ENCODE peak calls at places on chromosomes 12 and 14, in eight cellular contexts. J is HFF-Myc, X is stomach, O is fibroblast of lung, P is cardiac fibroblast, L is gastrocnemius medialis, V is tibial artery, M is A549. U is an unnamed sample.

GRCh38 chr12:97960741-97961608 is 498.4 kb downstream of the RMST start:
- DNase-seq in J (no peak), X (peak), O (peak), P (peak), L (no peak), V (no peak), M (peak), U (peak)

GRCh38 chr12:104501641-104502040 is 44.9 kb downstream of the CHST11 start:
- DNase-seq in J (no peak), X (no peak), O (no peak), P (no peak), L (no peak), V (no peak), M (no peak), U (no peak)

GRCh38 chr12:91954326-91954725 is 191.3 kb downstream of the BTG1 start:
- DNase-seq in J (no peak), X (peak), O (no peak), P (no peak), L (no peak), V (no peak), M (no peak), U (no peak)

GRCh38 chr12:6715130-6715529 is 8.7 kb upstream of the COPS7A start:
- DNase-seq in J (no peak), X (no peak), O (no peak), P (no peak), L (no peak), V (no peak), M (no peak), U (no peak)

GRCh38 chr14:104827173-104828055 is 26.5 kb downstream of the ZBTB42 start:
- DNase-seq in J (no peak), X (peak), O (peak), P (peak), L (no peak), V (peak), M (peak), U (peak)

GRCh38 chr14:104639889-104640548 is 35.4 kb upstream of the TMEM179 start:
- DNase-seq in J (peak), X (peak), O (peak), P (peak), L (no peak), V (peak), M (peak), U (peak)

GRCh38 chr14:37230551-37231194 is 32.9 kb downstream of the MIPOL1 start:
- DNase-seq in J (peak), X (no peak), O (peak), P (peak), L (no peak), V (no peak), M (peak), U (peak)

GRCh38 chr12:33439587-33440011 is at the start of gene SYT10:
- DNase-seq in J (no peak), X (no peak), O (peak), P (no peak), L (no peak), V (no peak), M (no peak), U (peak)

GRCh38 chr14:80390911-80391310 is 179.6 kb upstream of the DIO2 start:
- DNase-seq in J (no peak), X (no peak), O (peak), P (peak), L (no peak), V (no peak), M (peak), U (peak)

GRCh38 chr12:93198086-93198485 is 179.6 kb upstream of the NUDT4 start:
- DNase-seq in J (no peak), X (no peak), O (peak), P (peak), L (peak), V (no peak), M (peak), U (peak)

GRCh38 chr12:107494331-107494730 is 191.3 kb upstream of the PWP1 start:
- DNase-seq in J (no peak), X (no peak), O (no peak), P (no peak), L (no peak), V (no peak), M (no peak), U (no peak)

GRCh38 chr14:57732886-57733285 is 133.0 kb downstream of the SLC35F4 start:
- DNase-seq in J (no peak), X (peak), O (peak), P (peak), L (no peak), V (no peak), M (no peak), U (peak)

GRCh38 chr12:5789469-5789968 is 155.5 kb downstream of the ANO2 start:
- DNase-seq in J (peak), X (no peak), O (peak), P (no peak), L (no peak), V (no peak), M (no peak), U (no peak)

GRCh38 chr14:24416254-24416931 is 13.1 kb downstream of the CBLN3 start:
- DNase-seq in J (no peak), X (no peak), O (no peak), P (no peak), L (no peak), V (no peak), M (no peak), U (no peak)

GRCh38 chr14:103713304-103714062 is 1.8 kb downstream of the XRCC3 start:
- DNase-seq in J (no peak), X (no peak), O (no peak), P (no peak), L (no peak), V (no peak), M (no peak), U (no peak)

GRCh38 chr14:24185741-24186140 is 2.9 kb downstream of the IPO4 start:
- DNase-seq in J (no peak), X (no peak), O (no peak), P (no peak), L (no peak), V (no peak), M (no peak), U (no peak)

GRCh38 chr12:116406529-116406928 is 129.0 kb upstream of the MED13L start:
- DNase-seq in J (peak), X (peak), O (no peak), P (peak), L (peak), V (peak), M (peak), U (no peak)

GRCh38 chr12:104596128-104596799 is 139.5 kb downstream of the CHST11 start:
- DNase-seq in J (peak), X (no peak), O (peak), P (peak), L (peak), V (peak), M (no peak), U (peak)

GRCh38 chr12:76445469-76445868 is 97.3 kb upstream of the BBS10 start:
- DNase-seq in J (no peak), X (no peak), O (peak), P (peak), L (no peak), V (no peak), M (no peak), U (no peak)

GRCh38 chr12:114698566-114699163 is 14.7 kb upstream of the TBX3 start:
- DNase-seq in J (no peak), X (no peak), O (no peak), P (no peak), L (no peak), V (no peak), M (no peak), U (no peak)

GRCh38 chr12:48815281-48816110 is 2.8 kb upstream of the CACNB3 start:
- DNase-seq in J (peak), X (peak), O (peak), P (peak), L (peak), V (peak), M (peak), U (peak)

GRCh38 chr12:32466986-32467711 is 67.8 kb downstream of the FGD4 start:
- DNase-seq in J (no peak), X (no peak), O (no peak), P (no peak), L (no peak), V (no peak), M (no peak), U (no peak)

GRCh38 chr14:101604228-101604934 is 43.1 kb downstream of the DIO3 start:
- DNase-seq in J (no peak), X (no peak), O (no peak), P (no peak), L (no peak), V (no peak), M (no peak), U (no peak)

DNA sequence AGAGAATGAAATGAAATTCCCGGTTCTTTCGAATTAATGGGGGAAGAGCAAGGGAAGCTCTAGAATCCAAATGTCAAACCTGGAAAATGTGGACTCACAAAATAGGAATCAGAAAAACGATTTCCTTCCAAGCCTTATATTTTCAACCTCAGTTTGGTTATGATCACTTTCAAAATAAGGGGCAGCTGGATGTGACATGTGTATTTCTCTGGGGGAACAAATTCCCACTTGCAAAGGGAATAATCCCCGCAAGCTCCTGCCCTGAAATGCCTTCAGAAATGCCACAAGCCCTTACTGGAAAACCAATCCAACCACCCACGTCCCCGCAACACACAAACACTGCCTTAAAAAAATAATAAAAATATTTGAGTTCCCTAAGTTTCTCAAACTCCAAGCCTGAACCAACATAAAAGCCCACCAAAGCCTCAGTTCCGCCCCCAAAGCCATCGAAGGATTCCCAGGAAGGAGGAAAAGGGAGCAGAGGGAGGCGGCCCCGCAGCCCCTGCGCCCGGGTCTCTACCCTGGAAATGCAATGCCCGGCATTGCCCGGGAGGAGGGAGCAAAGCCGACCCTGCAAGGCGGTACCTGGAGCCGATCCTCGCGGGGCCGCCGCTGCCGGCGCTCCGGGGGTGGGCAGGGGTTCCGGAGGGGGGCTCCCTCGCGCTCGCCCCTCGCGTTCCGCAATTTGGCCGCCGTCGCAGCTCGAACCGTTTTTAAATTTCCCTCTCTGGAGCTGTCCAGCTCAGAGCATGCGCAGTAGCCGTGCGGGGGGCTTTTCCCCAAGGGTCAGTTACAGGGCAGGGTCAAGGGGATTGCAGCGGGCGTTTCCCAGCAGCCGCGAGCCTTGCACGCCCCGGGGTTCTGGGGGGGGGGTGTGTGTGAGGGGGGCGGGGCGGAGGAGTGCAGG is at the start of gene FOXN4:
- DNase-seq in J (no peak), X (no peak), O (no peak), P (no peak), L (no peak), V (no peak), M (peak), U (no peak)
- TF ChIP-seq CTCF in J (no peak), X (no peak), O (no peak), P (no peak), L (no peak), V (no peak), M (no peak), U (no peak)

GRCh38 chr12:57837779-57838562 is 8.6 kb downstream of the CTDSP2 start:
- DNase-seq in J (peak), X (no peak), O (peak), P (peak), L (no peak), V (peak), M (no peak), U (peak)
- H3K4me3 ChIP-seq in J (peak), X (no peak), O (no peak), P (no peak), L (peak), V (peak), M (no peak), U (no peak)

GRCh38 chr14:106556665-106557289 is 1030.4 kb downstream of the TMEM121 start:
- DNase-seq in J (no peak), X (peak), O (no peak), P (peak), L (no peak), V (no peak), M (no peak), U (no peak)
- TF ChIP-seq CTCF in J (peak), X (peak), O (peak), P (peak), L (no peak), V (peak), M (no peak), U (peak)

DNA sequence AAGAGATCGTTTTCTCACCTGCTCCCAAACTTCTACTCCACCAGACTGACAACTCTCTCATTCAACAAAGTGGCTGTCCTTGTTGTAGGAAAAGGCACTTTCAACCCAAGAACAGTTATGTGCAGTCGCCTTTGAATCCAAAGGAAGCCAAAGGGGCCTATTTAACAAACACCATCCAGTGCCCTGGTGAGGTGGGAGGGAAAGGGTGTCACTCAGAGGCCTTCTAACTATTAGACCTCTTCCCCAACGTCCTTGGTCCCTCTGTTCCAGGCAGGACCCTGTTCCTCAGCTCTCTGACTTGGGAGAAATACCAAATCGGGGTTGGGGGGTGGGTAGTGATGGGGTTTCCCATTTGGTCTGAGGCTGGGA is 3.2 kb downstream of the SIX4 start:
- DNase-seq in J (no peak), X (no peak), O (no peak), P (no peak), L (no peak), V (no peak), M (no peak), U (no peak)
- H3K4me3 ChIP-seq in J (peak), X (peak), O (peak), P (peak), L (peak), V (peak), M (no peak), U (peak)

GRCh38 chr12:119072463-119072862 is 91.1 kb downstream of the SRRM4 start:
- DNase-seq in J (no peak), X (no peak), O (no peak), P (no peak), L (no peak), V (no peak), M (no peak), U (no peak)

GRCh38 chr12:119071176-119071575 is 89.8 kb downstream of the SRRM4 start:
- DNase-seq in J (no peak), X (no peak), O (no peak), P (no peak), L (no peak), V (no peak), M (no peak), U (no peak)

GRCh38 chr12:119068129-119068856 is 87.0 kb downstream of the SRRM4 start:
- DNase-seq in J (no peak), X (no peak), O (no peak), P (no peak), L (no peak), V (no peak), M (no peak), U (no peak)

GRCh38 chr12:119071638-119072231 is 90.4 kb downstream of the SRRM4 start:
- DNase-seq in J (no peak), X (no peak), O (no peak), P (no peak), L (no peak), V (no peak), M (no peak), U (no peak)

GRCh38 chr12:119069029-119069731 is 87.8 kb downstream of the SRRM4 start:
- DNase-seq in J (no peak), X (peak), O (no peak), P (no peak), L (no peak), V (no peak), M (no peak), U (no peak)
- TF ChIP-seq CTCF in J (no peak), X (no peak), O (no peak), P (no peak), L (no peak), V (no peak), M (no peak), U (no peak)

GRCh38 chr12:57474862-57475261 is 4.8 kb downstream of the ARHGAP9 start:
- DNase-seq in J (no peak), X (no peak), O (no peak), P (no peak), L (no peak), V (no peak), M (no peak), U (no peak)
- H3K4me3 ChIP-seq in J (no peak), X (no peak), O (no peak), P (no peak), L (peak), V (no peak), M (no peak), U (no peak)

GRCh38 chr12:124053855-124054254 is 80.8 kb downstream of the ZNF664 start:
- DNase-seq in J (peak), X (peak), O (peak), P (peak), L (no peak), V (no peak), M (peak), U (peak)
- TF ChIP-seq CTCF in J (peak), X (peak), O (peak), P (peak), L (peak), V (peak), M (peak), U (peak)

DNA sequence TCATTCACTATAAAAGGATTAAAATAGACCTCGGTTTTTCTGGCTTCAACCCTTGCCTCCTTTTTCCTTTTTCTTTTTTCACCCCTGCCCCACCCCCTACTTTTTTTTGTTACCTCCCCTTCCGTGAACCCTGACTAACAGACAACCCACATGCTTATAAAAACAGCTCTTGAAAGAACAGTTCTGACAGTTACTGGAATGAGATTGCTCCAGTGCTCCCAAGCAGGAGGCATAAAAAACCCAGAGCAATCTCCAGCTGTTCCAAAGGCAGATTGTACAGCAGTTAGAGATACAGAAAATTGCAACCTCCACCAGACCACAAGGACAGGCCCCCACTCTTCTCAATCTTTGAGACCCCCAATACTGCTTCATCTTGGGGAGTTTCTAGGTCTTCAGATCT is 29.9 kb upstream of the TMEM260 start:
- DNase-seq in J (no peak), X (no peak), O (no peak), P (no peak), L (no peak), V (no peak), M (no peak), U (peak)
- H3K4me3 ChIP-seq in J (no peak), X (no peak), O (no peak), P (no peak), L (no peak), V (no peak), M (no peak), U (no peak)

DNA sequence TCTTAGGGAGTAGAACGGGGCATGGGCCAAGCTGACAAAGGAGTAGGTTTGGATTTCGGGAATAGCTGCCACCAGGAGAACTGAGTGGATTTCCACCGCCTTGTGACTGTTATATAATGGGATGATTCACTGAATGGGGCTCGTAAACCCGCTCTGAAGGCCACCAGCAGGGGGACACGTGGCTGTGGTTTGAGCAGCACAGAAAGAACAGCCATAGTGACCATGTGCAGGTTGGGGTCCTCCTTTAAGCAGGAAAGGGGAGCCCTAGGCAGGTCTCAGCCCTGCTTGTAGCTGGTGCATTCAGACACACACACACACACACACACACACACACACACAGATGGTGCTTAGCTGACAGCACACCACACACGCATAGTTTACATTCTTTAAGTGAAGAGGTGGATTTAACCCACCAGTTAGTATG is 8.6 kb upstream of the ASB2 start:
- DNase-seq in J (peak), X (no peak), O (peak), P (peak), L (peak), V (peak), M (peak), U (peak)
- TF ChIP-seq CTCF in J (peak), X (peak), O (peak), P (peak), L (peak), V (peak), M (peak), U (peak)

U was measured in astrocyte of the spinal cord.